ENCODE peak calls at places on chromosomes 5 and 9, in eight cellular contexts. One of them, this sample, is unnamed.

GRCh38 chr5:91077623-91078022 is 305.5 kb downstream of the ARRDC3 start:
- DNase-seq in neuronal stem cell: no peak
- DNase-seq in thyroid gland: no peak
- DNase-seq in CD8-positive, alpha-beta memory T cell: no peak
- DNase-seq in pancreas: no peak
- DNase-seq in HCT116: no peak
- DNase-seq in effector memory CD4-positive, alpha-beta T cell: no peak
- DNase-seq in mammary epithelial cell: peak; percentile 68
- DNase-seq in this sample: no peak

GRCh38 chr9:134932656-134933055 is 14.9 kb upstream of the FCN1 start:
- DNase-seq in neuronal stem cell: no peak
- DNase-seq in thyroid gland: no peak
- DNase-seq in CD8-positive, alpha-beta memory T cell: no peak
- DNase-seq in pancreas: no peak
- DNase-seq in HCT116: no peak
- DNase-seq in effector memory CD4-positive, alpha-beta T cell: no peak
- DNase-seq in mammary epithelial cell: no peak
- DNase-seq in this sample: no peak

GRCh38 chr5:6755519-6755918 is 42.3 kb downstream of the TENT4A start:
- DNase-seq in neuronal stem cell: no peak
- DNase-seq in thyroid gland: no peak
- DNase-seq in CD8-positive, alpha-beta memory T cell: no peak
- DNase-seq in pancreas: no peak
- DNase-seq in HCT116: no peak
- DNase-seq in effector memory CD4-positive, alpha-beta T cell: no peak
- DNase-seq in mammary epithelial cell: no peak
- DNase-seq in this sample: peak; percentile 73

GRCh38 chr5:151591144-151591819 is at the start of gene FAT2:
- DNase-seq in neuronal stem cell: no peak
- DNase-seq in thyroid gland: peak; percentile 34
- DNase-seq in CD8-positive, alpha-beta memory T cell: no peak
- DNase-seq in pancreas: no peak
- DNase-seq in HCT116: no peak
- DNase-seq in effector memory CD4-positive, alpha-beta T cell: no peak
- DNase-seq in mammary epithelial cell: peak; percentile 87
- DNase-seq in this sample: no peak

GRCh38 chr9:91736898-91737601 is 213.0 kb downstream of the ROR2 start:
- DNase-seq in neuronal stem cell: no peak
- DNase-seq in thyroid gland: no peak
- DNase-seq in CD8-positive, alpha-beta memory T cell: no peak
- DNase-seq in pancreas: no peak
- DNase-seq in HCT116: no peak
- DNase-seq in effector memory CD4-positive, alpha-beta T cell: no peak
- DNase-seq in mammary epithelial cell: no peak
- DNase-seq in this sample: no peak

GRCh38 chr9:82353631-82354030 is 365.1 kb downstream of the SPATA31D1 start:
- DNase-seq in neuronal stem cell: no peak
- DNase-seq in thyroid gland: no peak
- DNase-seq in CD8-positive, alpha-beta memory T cell: no peak
- DNase-seq in pancreas: no peak
- DNase-seq in HCT116: no peak
- DNase-seq in effector memory CD4-positive, alpha-beta T cell: no peak
- DNase-seq in mammary epithelial cell: no peak
- DNase-seq in this sample: no peak

GRCh38 chr5:180120221-180121101 is 48.9 kb upstream of the RNF130 start:
- DNase-seq in neuronal stem cell: no peak
- DNase-seq in thyroid gland: no peak
- DNase-seq in CD8-positive, alpha-beta memory T cell: no peak
- DNase-seq in pancreas: no peak
- DNase-seq in HCT116: no peak
- DNase-seq in effector memory CD4-positive, alpha-beta T cell: no peak
- DNase-seq in mammary epithelial cell: no peak
- DNase-seq in this sample: no peak

GRCh38 chr5:28165116-28165515 is 1126.7 kb upstream of the CDH9 start:
- DNase-seq in neuronal stem cell: no peak
- DNase-seq in thyroid gland: no peak
- DNase-seq in CD8-positive, alpha-beta memory T cell: no peak
- DNase-seq in pancreas: no peak
- DNase-seq in HCT116: no peak
- DNase-seq in effector memory CD4-positive, alpha-beta T cell: no peak
- DNase-seq in mammary epithelial cell: no peak
- DNase-seq in this sample: no peak

GRCh38 chr5:177364159-177364962 is 6.6 kb downstream of the RGS14 start:
- DNase-seq in neuronal stem cell: no peak
- DNase-seq in thyroid gland: no peak
- DNase-seq in CD8-positive, alpha-beta memory T cell: no peak
- DNase-seq in pancreas: no peak
- DNase-seq in HCT116: no peak
- DNase-seq in effector memory CD4-positive, alpha-beta T cell: no peak
- DNase-seq in mammary epithelial cell: no peak
- DNase-seq in this sample: no peak
- H3K4me1 ChIP-seq in neuronal stem cell: peaks cover 31% of the 10 kb centered on the region
- H3K4me1 ChIP-seq in thyroid gland: peaks cover 48% of the 10 kb centered on the region
- H3K4me1 ChIP-seq in CD8-positive, alpha-beta memory T cell: peaks cover 72% of the 10 kb centered on the region
- H3K4me1 ChIP-seq in pancreas: peaks cover 14% of the 10 kb centered on the region
- H3K4me1 ChIP-seq in HCT116: peaks cover 41% of the 10 kb centered on the region
- H3K4me1 ChIP-seq in effector memory CD4-positive, alpha-beta T cell: peaks cover 54% of the 10 kb centered on the region
- H3K4me1 ChIP-seq in mammary epithelial cell: peaks cover 12% of the 10 kb centered on the region
- H3K4me1 ChIP-seq in this sample: peaks cover 4% of the 10 kb centered on the region

GRCh38 chr9:93129691-93130500 is 4.2 kb downstream of the NINJ1 start:
- DNase-seq in neuronal stem cell: no peak
- DNase-seq in thyroid gland: no peak
- DNase-seq in CD8-positive, alpha-beta memory T cell: no peak
- DNase-seq in pancreas: no peak
- DNase-seq in HCT116: no peak
- DNase-seq in effector memory CD4-positive, alpha-beta T cell: no peak
- DNase-seq in mammary epithelial cell: no peak
- DNase-seq in this sample: no peak
- H3K4me1 ChIP-seq in neuronal stem cell: peaks cover 29% of the 10 kb centered on the region
- H3K4me1 ChIP-seq in thyroid gland: peaks cover 88% of the 10 kb centered on the region
- H3K4me1 ChIP-seq in CD8-positive, alpha-beta memory T cell: peaks cover 78% of the 10 kb centered on the region
- H3K4me1 ChIP-seq in pancreas: peaks cover 10% of the 10 kb centered on the region
- H3K4me1 ChIP-seq in HCT116: peaks cover 35% of the 10 kb centered on the region
- H3K4me1 ChIP-seq in effector memory CD4-positive, alpha-beta T cell: peaks cover 44% of the 10 kb centered on the region
- H3K4me1 ChIP-seq in mammary epithelial cell: peaks cover 43% of the 10 kb centered on the region
- H3K4me1 ChIP-seq in this sample: peaks cover 21% of the 10 kb centered on the region

DNA sequence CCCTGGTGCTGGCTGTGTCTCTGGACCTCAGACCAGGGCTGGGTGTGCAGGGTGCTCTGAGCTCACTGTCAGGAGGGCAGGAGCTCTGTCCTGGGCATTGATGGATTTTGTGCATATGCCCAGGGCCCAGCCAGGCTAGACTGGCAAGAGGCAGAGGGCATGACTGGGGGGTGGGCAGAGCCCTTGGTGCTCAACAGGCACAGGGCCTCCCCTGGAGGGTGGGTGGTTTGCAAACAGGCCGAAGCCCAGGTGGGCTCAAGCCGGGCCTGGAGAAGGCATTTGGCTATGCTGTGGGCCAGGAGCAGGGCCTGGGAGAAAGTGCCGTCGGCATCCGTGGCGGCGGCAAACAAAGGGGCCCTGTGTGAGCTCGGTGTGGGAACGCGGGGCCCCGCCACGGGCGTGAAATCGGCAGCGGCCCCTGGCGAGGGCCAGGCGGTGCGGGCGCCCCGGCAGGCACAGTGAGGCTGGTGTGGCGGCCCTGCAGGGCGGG is 1.9 kb upstream of the NRARP start:
- DNase-seq in neuronal stem cell: no peak
- DNase-seq in thyroid gland: no peak
- DNase-seq in CD8-positive, alpha-beta memory T cell: no peak
- DNase-seq in pancreas: no peak
- DNase-seq in HCT116: no peak
- DNase-seq in effector memory CD4-positive, alpha-beta T cell: no peak
- DNase-seq in mammary epithelial cell: no peak
- DNase-seq in this sample: peak; percentile 63
- H3K4me1 ChIP-seq in neuronal stem cell: peaks cover 56% of the 10 kb centered on the region
- H3K4me1 ChIP-seq in thyroid gland: peaks cover 60% of the 10 kb centered on the region
- H3K4me1 ChIP-seq in CD8-positive, alpha-beta memory T cell: peaks cover 26% of the 10 kb centered on the region
- H3K4me1 ChIP-seq in pancreas: peaks cover 45% of the 10 kb centered on the region
- H3K4me1 ChIP-seq in HCT116: peaks cover 49% of the 10 kb centered on the region
- H3K4me1 ChIP-seq in effector memory CD4-positive, alpha-beta T cell: peaks cover 41% of the 10 kb centered on the region
- H3K4me1 ChIP-seq in mammary epithelial cell: peaks cover 37% of the 10 kb centered on the region
- H3K4me1 ChIP-seq in this sample: no peaks in the 10 kb centered on the region

GRCh38 chr5:65982635-65983034 is 56.3 kb downstream of the ERBIN start:
- DNase-seq in neuronal stem cell: no peak
- DNase-seq in thyroid gland: no peak
- DNase-seq in CD8-positive, alpha-beta memory T cell: no peak
- DNase-seq in pancreas: no peak
- DNase-seq in HCT116: no peak
- DNase-seq in effector memory CD4-positive, alpha-beta T cell: no peak
- DNase-seq in mammary epithelial cell: no peak
- DNase-seq in this sample: no peak
- H3K4me1 ChIP-seq in neuronal stem cell: no peaks in the 10 kb centered on the region
- H3K4me1 ChIP-seq in thyroid gland: peaks cover 31% of the 10 kb centered on the region
- H3K4me1 ChIP-seq in CD8-positive, alpha-beta memory T cell: peaks cover 31% of the 10 kb centered on the region
- H3K4me1 ChIP-seq in pancreas: peaks cover 8% of the 10 kb centered on the region
- H3K4me1 ChIP-seq in HCT116: peaks cover 6% of the 10 kb centered on the region
- H3K4me1 ChIP-seq in effector memory CD4-positive, alpha-beta T cell: peaks cover 4% of the 10 kb centered on the region
- H3K4me1 ChIP-seq in mammary epithelial cell: peaks cover 2% of the 10 kb centered on the region
- H3K4me1 ChIP-seq in this sample: peaks cover 4% of the 10 kb centered on the region

This sample was measured in right cardiac atrium.